ENCODE peak calls at places on chromosomes 3 and 15, in six cellular contexts. A is HepG2, J is H1, C is HCT116, X is GM12878, G is K562. M is an unnamed sample. For H3K4me1, the result is how much of the 10 kb centered on the place peaks cover.

GRCh38 chr3:15467227-15468181 is 40.1 kb downstream of the EAF1 start:
- DNase-seq in A (no peak), J (no peak), C (no peak), X (peak), G (no peak), M (no peak)

GRCh38 chr3:10320320-10320677 is 613 bp downstream of the SEC13 start:
- DNase-seq in A (no peak), J (no peak), C (no peak), X (no peak), G (no peak), M (no peak)

GRCh38 chr3:197575362-197575761 is 19.6 kb upstream of the BDH1 start:
- DNase-seq in A (no peak), J (no peak), C (no peak), X (no peak), G (no peak), M (no peak)

GRCh38 chr3:121724130-121724529 is 25.4 kb downstream of the GOLGB1 start:
- DNase-seq in A (no peak), J (no peak), C (no peak), X (peak), G (no peak), M (no peak)

GRCh38 chr3:150145659-150146058 is 175.0 kb upstream of the PFN2 start:
- DNase-seq in A (no peak), J (no peak), C (no peak), X (no peak), G (no peak), M (no peak)

GRCh38 chr3:6041894-6042293 is 819.0 kb upstream of the GRM7 start:
- DNase-seq in A (no peak), J (no peak), C (no peak), X (no peak), G (no peak), M (no peak)

GRCh38 chr15:75107509-75107904 is 84.1 kb downstream of the PPCDC start:
- DNase-seq in A (no peak), J (no peak), C (no peak), X (no peak), G (no peak), M (no peak)

GRCh38 chr15:63238796-63239195 is 38.6 kb upstream of the APH1B start:
- DNase-seq in A (no peak), J (no peak), C (no peak), X (peak), G (no peak), M (no peak)

GRCh38 chr15:78791357-78791756 is 19.9 kb downstream of the ADAMTS7 start:
- DNase-seq in A (no peak), J (no peak), C (no peak), X (no peak), G (no peak), M (no peak)

GRCh38 chr15:59866642-59867041 is 137.5 kb upstream of the FOXB1 start:
- DNase-seq in A (no peak), J (no peak), C (no peak), X (no peak), G (no peak), M (no peak)
- TF ChIP-seq YY1 in A (no peak), J (no peak), C (no peak), X (no peak), G (no peak), M (no peak)

DNA sequence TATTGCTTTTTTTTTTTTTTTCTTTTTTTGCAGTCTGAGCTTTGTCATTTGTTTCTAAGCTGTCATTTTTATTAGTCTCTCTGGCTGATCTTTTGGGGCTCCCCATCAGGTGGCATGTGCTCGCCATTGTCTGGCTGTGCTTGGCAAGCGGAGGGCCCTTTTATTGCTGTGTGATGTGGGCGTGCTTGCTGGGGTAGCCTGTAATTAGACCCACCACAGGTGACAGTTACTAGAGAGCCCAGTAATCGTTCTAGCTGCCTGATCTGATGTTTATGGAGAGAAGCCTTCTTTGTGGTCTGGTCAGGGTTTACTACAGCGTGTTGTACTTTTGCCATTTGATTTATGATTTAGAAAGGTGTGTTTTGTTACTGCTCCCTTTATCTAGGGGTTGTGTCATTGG is 179.9 kb downstream of the MCTP2 start:
- DNase-seq in A (no peak), J (no peak), C (no peak), X (no peak), G (no peak), M (no peak)
- TF ChIP-seq ZNF274 in A (no peak), J (no peak), C (no peak), X (no peak), G (no peak), M (no peak)

DNA sequence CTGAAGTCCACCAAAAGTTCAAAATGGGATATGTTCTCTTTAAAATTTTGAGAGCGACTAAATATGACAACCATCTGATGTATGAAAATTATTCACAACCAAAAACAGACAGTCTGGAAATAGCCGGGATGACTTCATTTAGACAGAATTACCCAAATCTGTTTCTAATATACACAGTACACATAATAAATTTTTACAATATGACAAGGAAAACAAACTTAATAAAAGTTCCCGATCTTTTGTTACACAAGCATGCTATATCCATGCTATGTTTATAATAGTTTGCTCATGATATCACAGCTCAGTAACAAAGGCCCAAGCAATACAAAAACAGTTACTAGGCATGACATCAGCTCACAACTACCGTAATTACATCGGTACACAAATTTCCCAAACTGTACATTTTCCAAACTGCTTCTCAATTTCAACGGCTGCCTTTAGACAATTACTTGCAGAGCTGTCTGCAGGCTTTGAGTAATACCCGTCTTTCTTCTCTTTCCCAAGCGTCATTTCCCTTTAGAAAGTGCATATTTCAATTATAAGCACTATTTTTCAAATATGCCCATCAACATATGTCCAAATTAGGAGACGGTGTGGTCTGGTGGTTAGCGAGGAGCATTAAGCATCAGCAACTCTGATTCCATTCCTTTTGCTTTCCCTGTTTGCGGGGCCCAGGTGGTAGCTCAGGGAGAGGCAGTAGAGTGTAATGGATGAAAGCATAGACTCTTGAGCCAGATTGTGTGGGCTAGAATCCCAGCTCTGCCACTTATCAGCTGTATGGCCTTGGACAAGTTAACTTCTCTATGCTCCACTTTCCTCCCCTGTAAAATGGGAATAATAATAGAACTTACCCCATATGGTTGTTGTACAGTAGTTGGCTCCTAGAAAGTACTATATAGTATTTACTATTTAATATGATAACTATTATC is 481.2 kb downstream of the FOXP1 start:
- DNase-seq in A (no peak), J (no peak), C (no peak), X (no peak), G (no peak), M (no peak)
- H3K4me1 ChIP-seq in A (under half), J (under half), C (under half), X (under half), G (under half), M (under half)

GRCh38 chr15:50229336-50229735 is 36.2 kb downstream of the HDC start:
- DNase-seq in A (no peak), J (no peak), C (no peak), X (no peak), G (no peak), M (no peak)
- TF ChIP-seq YY1 in A (no peak), J (no peak), C (no peak), X (no peak), G (no peak), M (no peak)

DNA sequence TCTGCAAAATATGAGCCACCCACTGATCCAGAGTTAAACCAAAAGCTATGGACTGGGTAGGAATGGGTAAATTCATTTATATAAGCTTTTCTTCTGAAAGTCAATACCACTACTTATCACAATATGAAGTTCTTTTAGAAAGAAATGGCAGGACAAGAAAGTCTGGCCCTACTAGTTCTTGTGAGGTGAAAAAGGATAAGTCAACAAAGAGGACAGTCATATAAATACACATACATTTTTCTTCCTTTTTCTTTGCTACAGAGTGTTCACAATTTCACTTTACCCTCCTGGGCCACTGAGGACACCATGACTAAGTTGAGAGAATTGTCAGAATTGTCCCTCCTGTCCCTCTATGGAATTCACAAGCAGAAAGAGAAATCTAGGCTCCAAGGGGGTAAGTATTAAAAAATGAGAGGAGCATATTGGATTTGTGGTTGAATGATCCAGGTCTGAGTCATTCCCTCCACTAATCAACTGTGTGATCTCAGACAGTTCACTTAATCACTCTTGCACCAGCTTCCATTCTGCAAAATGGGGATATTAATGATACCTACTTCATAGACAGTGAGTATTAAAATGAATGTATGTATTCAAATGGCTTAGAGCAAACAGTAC is 27.6 kb downstream of the ACP3 start:
- DNase-seq in A (no peak), J (no peak), C (peak), X (no peak), G (no peak), M (no peak)
- TF ChIP-seq ZNF274 in A (no peak), J (no peak), C (no peak), X (no peak), G (no peak), M (no peak)

M was measured in NT2/D1.